ENCODE peak calls at places on chromosomes 11 and 22, in ten cellular contexts. T is left ventricle myocardium inferior, G is right lobe of liver, E is hepatocyte, O is keratinocyte, U is tibial artery, J is epithelial cell of esophagus, A is choroid plexus epithelial cell, H is uterus, L is AG10803. R is an unnamed sample.

GRCh38 chr22:40325315-40325714 is 21.0 kb upstream of the ADSL start:
- DNase-seq in H (no peak), L (no peak), T (no peak), U (no peak), O (no peak), E (no peak), J (no peak), A (no peak), G (no peak), R (no peak)

GRCh38 chr11:13667245-13667644 is 1.2 kb upstream of the FAR1 start:
- DNase-seq in A (peak; percentile 8), T (no peak), L (peak; percentile 77), U (no peak), J (peak; percentile 52), G (no peak), H (no peak), O (no peak), E (no peak), R (peak; percentile 10)

GRCh38 chr11:130190371-130190881 is 30.8 kb downstream of the ST14 start:
- DNase-seq in A (no peak), G (no peak), T (no peak), E (no peak), J (no peak), U (no peak), H (no peak), O (no peak), L (no peak), R (no peak)

GRCh38 chr11:128603752-128604472 is 16.6 kb upstream of the ETS1 start:
- DNase-seq in J (no peak), E (no peak), G (no peak), T (no peak), L (peak; percentile 12), A (peak; percentile 46), H (no peak), O (no peak), U (no peak), R (no peak)

GRCh38 chr11:68430801-68431200 is 29.8 kb upstream of the PPP6R3 start:
- DNase-seq in A (no peak), T (no peak), H (no peak), G (no peak), U (no peak), J (no peak), L (no peak), E (no peak), O (no peak), R (no peak)

GRCh38 chr11:133927690-133928627 is 28.8 kb downstream of the IGSF9B start:
- DNase-seq in O (peak; percentile 49), H (peak; percentile 65), G (peak; percentile 68), U (peak; percentile 81), L (peak; percentile 48), E (peak; percentile 83), T (peak; percentile 59), A (peak; percentile 68), J (peak; percentile 42), R (no peak)

GRCh38 chr11:16173798-16174197 is 182.5 kb downstream of the SOX6 start:
- DNase-seq in L (no peak), O (no peak), A (no peak), H (no peak), E (no peak), U (no peak), G (no peak), J (no peak), T (no peak), R (no peak)

GRCh38 chr22:28894320-28894719 is 10.9 kb downstream of the ZNRF3 start:
- DNase-seq in G (no peak), O (peak; percentile 38), L (no peak), A (no peak), T (peak; percentile 47), U (peak; percentile 49), J (peak; percentile 91), E (no peak), H (peak; percentile 3), R (no peak)

GRCh38 chr11:76249195-76249741 is 43.0 kb upstream of the WNT11 start:
- DNase-seq in T (no peak), H (no peak), U (no peak), G (no peak), E (no peak), L (no peak), A (no peak), J (no peak), O (no peak), R (no peak)

GRCh38 chr11:76246271-76246933 is 40.1 kb upstream of the WNT11 start:
- DNase-seq in L (no peak), O (no peak), T (no peak), E (no peak), U (no peak), A (no peak), G (no peak), J (no peak), H (no peak), R (no peak)

GRCh38 chr11:76247091-76247490 is 40.8 kb upstream of the WNT11 start:
- DNase-seq in H (no peak), O (no peak), T (no peak), U (no peak), E (no peak), J (no peak), G (no peak), L (no peak), A (no peak), R (no peak)

GRCh38 chr11:76250520-76251222 is 44.4 kb upstream of the WNT11 start:
- DNase-seq in A (no peak), J (no peak), T (no peak), U (no peak), G (no peak), O (no peak), E (no peak), L (no peak), H (no peak), R (no peak)

DNA sequence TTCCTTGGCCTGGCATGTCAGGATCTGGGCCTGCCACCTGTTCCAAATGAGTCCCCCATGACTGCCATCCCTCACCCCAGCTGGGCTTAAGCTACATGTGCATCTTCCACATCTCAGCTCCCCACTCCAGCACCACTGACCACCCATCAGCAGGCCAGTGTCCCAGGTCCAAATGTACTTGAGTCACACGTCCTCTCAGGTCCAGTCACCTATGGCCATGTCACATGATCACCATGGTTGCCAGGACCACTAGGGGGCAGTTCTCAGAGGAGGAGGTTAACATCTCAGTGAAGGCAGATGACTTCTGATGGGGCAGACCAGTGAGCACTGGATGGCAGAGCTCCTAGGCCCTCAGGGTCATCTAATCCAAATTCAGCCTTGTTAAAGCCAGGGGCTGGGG is 41.9 kb upstream of the WNT11 start:
- DNase-seq in T (no peak), U (no peak), G (no peak), E (no peak), O (no peak), A (no peak), H (no peak), J (no peak), L (no peak), R (no peak)
- TF ChIP-seq CTCF in T (peak; percentile 21), U (no peak), G (no peak), E (no peak), O (peak; percentile 33), A (peak; percentile 38), H (no peak), J (no peak), L (peak; percentile 19), R (peak; percentile 26)

DNA sequence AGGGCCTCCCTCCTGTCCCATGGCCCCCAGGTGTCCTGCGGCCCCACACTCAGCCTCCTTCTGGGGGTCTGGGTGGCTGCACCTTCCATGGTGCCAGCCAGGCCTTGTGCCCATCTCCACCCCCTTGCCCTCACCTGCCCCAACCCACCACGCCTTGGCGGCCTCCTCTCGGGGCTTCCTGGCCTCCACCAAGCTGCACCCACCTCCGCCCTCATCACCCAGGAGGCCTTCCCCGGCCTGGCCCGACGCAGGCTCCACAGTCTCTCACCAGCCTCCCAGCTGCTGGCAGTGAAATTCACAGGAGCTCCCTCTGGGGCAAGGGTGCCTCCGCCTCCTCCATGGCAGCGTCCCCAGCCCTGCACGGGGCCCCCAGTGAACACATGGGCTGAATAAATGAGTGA is 35.9 kb upstream of the WNT7B start:
- DNase-seq in G (peak; percentile 45), L (no peak), J (no peak), H (no peak), E (no peak), T (peak; percentile 19), U (peak; percentile 78), A (no peak), O (no peak), R (no peak)
- H3K4me3 ChIP-seq in G (peak overlapping the region; percentile 70), L (peak overlapping the region; percentile 79), J (no peak overlapping the region), H (no peak overlapping the region), E (no peak overlapping the region), T (peak overlapping the region; percentile 82), U (peak overlapping the region; percentile 89), A (no peak overlapping the region), O (peak overlapping the region; percentile 40), R (no peak overlapping the region)

GRCh38 chr11:72353861-72354260 is 80.5 kb downstream of the CLPB start:
- DNase-seq in G (no peak), O (no peak), H (no peak), T (no peak), U (no peak), L (no peak), A (peak; percentile 30), J (peak; percentile 15), E (no peak), R (no peak)

GRCh38 chr11:72354356-72355115 is 79.8 kb downstream of the CLPB start:
- DNase-seq in G (no peak), A (peak; percentile 26), L (no peak), E (peak; percentile 27), O (no peak), U (no peak), H (no peak), T (no peak), J (peak; percentile 13), R (no peak)

GRCh38 chr11:72349616-72350218 is 84.6 kb downstream of the CLPB start:
- DNase-seq in T (peak; percentile 23), U (no peak), G (no peak), O (no peak), H (no peak), J (no peak), L (no peak), A (no peak), E (no peak), R (no peak)

GRCh38 chr11:72350752-72351151 is 83.6 kb downstream of the CLPB start:
- DNase-seq in H (no peak), E (no peak), G (no peak), J (no peak), L (no peak), O (no peak), A (no peak), T (no peak), U (no peak), R (no peak)

DNA sequence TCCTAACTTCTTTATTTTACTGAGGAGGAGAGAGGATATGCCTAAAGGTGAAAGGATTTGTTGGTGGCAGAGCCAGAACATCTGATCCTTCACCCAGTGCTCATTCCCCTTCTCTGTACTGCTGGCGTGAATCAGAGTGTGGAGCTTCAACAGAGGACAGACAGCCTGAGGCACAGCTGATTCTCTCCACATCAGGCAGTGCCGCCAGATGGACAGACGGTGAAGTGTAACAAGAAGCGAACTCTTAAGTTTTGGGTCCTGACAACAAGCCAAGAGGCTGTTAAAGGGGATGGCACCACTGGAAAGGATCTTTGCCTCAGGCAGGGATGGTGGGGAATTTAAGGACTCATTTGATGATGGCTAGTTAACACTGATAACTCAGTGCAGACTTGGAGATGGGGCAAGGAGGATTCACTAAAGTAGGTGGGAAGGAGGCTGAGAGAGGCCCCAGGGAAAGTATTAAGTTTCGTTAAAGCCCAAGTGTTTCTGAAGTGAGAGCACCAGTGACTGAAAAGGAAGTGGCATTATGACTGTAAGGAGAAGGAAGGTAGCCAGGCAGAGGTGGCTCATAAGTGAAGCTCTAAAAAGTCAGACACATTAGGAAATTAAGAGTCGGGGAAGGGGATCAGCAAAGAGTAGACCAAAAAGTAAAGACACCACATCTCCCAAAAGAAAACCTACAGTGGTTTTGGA is 81.3 kb downstream of the CLPB start:
- DNase-seq in J (peak; percentile 80), E (peak; percentile 75), T (no peak), A (peak; percentile 90), U (no peak), G (no peak), O (no peak), L (peak; percentile 81), H (peak; percentile 59), R (peak; percentile 63)
- TF ChIP-seq CTCF in J (peak; percentile 62), E (peak; percentile 47), T (peak; percentile 34), A (peak; percentile 83), U (no peak), G (no peak), O (no peak), L (peak; percentile 74), H (peak; percentile 18), R (peak; percentile 81)

GRCh38 chr11:28629235-28629634 is 521.0 kb downstream of the METTL15 start:
- DNase-seq in U (no peak), T (no peak), O (no peak), J (no peak), A (no peak), H (no peak), G (no peak), E (no peak), L (no peak), R (no peak)
- H3K4me3 ChIP-seq in U (no peak overlapping the region), T (no peak overlapping the region), O (no peak overlapping the region), J (no peak overlapping the region), A (no peak overlapping the region), H (no peak overlapping the region), G (no peak overlapping the region), E (no peak overlapping the region), L (no peak overlapping the region), R (no peak overlapping the region)